ENCODE peak calls at places on chromosomes 5 and 9, in four cellular contexts. One of them, this sample, is unnamed.

GRCh38 chr9:126375386-126375785 is 48.8 kb downstream of the MVB12B start:
- DNase-seq in testis: peak
- DNase-seq in aorta: no peak
- DNase-seq in OCI-LY7: no peak
- DNase-seq in this sample: no peak

GRCh38 chr5:112576298-112576925 is 157.3 kb upstream of the EPB41L4A start:
- DNase-seq in testis: peak
- DNase-seq in aorta: no peak
- DNase-seq in OCI-LY7: no peak
- DNase-seq in this sample: no peak

GRCh38 chr9:18969095-18969494 is 63.9 kb downstream of the SAXO1 start:
- DNase-seq in testis: peak
- DNase-seq in aorta: no peak
- DNase-seq in OCI-LY7: no peak
- DNase-seq in this sample: no peak

GRCh38 chr5:66933066-66933465 is 263.5 kb downstream of the CD180 start:
- DNase-seq in testis: no peak
- DNase-seq in aorta: no peak
- DNase-seq in OCI-LY7: no peak
- DNase-seq in this sample: no peak

GRCh38 chr9:5665059-5665458 is 36.2 kb downstream of the RIC1 start:
- DNase-seq in testis: no peak
- DNase-seq in aorta: no peak
- DNase-seq in OCI-LY7: no peak
- DNase-seq in this sample: no peak

GRCh38 chr9:12794024-12794799 is 19.4 kb downstream of the LURAP1L start:
- DNase-seq in testis: no peak
- DNase-seq in aorta: no peak
- DNase-seq in OCI-LY7: no peak
- DNase-seq in this sample: no peak

GRCh38 chr5:160230686-160231527 is 1.6 kb downstream of the FABP6 start:
- DNase-seq in testis: peak
- DNase-seq in aorta: peak
- DNase-seq in OCI-LY7: no peak
- DNase-seq in this sample: no peak

GRCh38 chr5:151675225-151675955 is 11.3 kb downstream of the SPARC start:
- DNase-seq in testis: no peak
- DNase-seq in aorta: no peak
- DNase-seq in OCI-LY7: no peak
- DNase-seq in this sample: no peak

GRCh38 chr5:181243521-181244307 is at the start of gene RACK1:
- DNase-seq in testis: peak
- DNase-seq in aorta: peak
- DNase-seq in OCI-LY7: peak
- DNase-seq in this sample: peak

GRCh38 chr5:110549301-110549700 is 177.2 kb downstream of the TMEM232 start:
- DNase-seq in testis: no peak
- DNase-seq in aorta: no peak
- DNase-seq in OCI-LY7: no peak
- DNase-seq in this sample: no peak

GRCh38 chr9:127567898-127568617 is 44.0 kb upstream of the STXBP1 start:
- DNase-seq in testis: no peak
- DNase-seq in aorta: peak
- DNase-seq in OCI-LY7: no peak
- DNase-seq in this sample: no peak

GRCh38 chr9:137435980-137436760 is 5.0 kb downstream of the ENTPD8 start:
- DNase-seq in testis: peak
- DNase-seq in aorta: peak
- DNase-seq in OCI-LY7: no peak
- DNase-seq in this sample: no peak

GRCh38 chr9:125705893-125706292 is 1.1 kb downstream of the MAPKAP1 start:
- DNase-seq in testis: no peak
- DNase-seq in aorta: no peak
- DNase-seq in OCI-LY7: no peak
- DNase-seq in this sample: no peak

GRCh38 chr9:2227468-2227867 is 212.3 kb downstream of the SMARCA2 start:
- DNase-seq in testis: peak
- DNase-seq in aorta: no peak
- DNase-seq in OCI-LY7: no peak
- DNase-seq in this sample: no peak